ENCODE peak calls at places on chromosomes 16 and 17, in seven cellular contexts. I, Q, N, H, P, S and V are unnamed samples.

GRCh38 chr16:28603381-28604185 is 6.3 kb downstream of the SULT1A1 start:
- DNase-seq in I (peak), Q (no peak), N (no peak), H (no peak), P (no peak), S (no peak), V (no peak)

GRCh38 chr16:49639739-49640388 is 216.0 kb downstream of the ZNF423 start:
- DNase-seq in I (peak), Q (peak), N (no peak), H (no peak), P (peak), S (peak), V (no peak)

GRCh38 chr17:81500026-81500425 is 12.6 kb downstream of the ACTG1 start:
- DNase-seq in I (no peak), Q (no peak), N (no peak), H (peak), P (no peak), S (no peak), V (no peak)

GRCh38 chr17:7108981-7109380 is 5.6 kb downstream of the ASGR2 start:
- DNase-seq in I (no peak), Q (no peak), N (no peak), H (no peak), P (no peak), S (no peak), V (no peak)

GRCh38 chr16:67236551-67237395 is 9.8 kb downstream of the TMEM208 start:
- DNase-seq in I (peak), Q (no peak), N (peak), H (peak), P (no peak), S (peak), V (peak)

GRCh38 chr17:72618018-72618509 is 474.4 kb downstream of the SLC39A11 start:
- DNase-seq in I (no peak), Q (no peak), N (peak), H (no peak), P (no peak), S (no peak), V (peak)

GRCh38 chr17:60163108-60163784 is 13.5 kb downstream of the CA4 start:
- DNase-seq in I (no peak), Q (no peak), N (no peak), H (no peak), P (no peak), S (no peak), V (no peak)

GRCh38 chr17:81348097-81349055 is 46.9 kb upstream of the BAHCC1 start:
- DNase-seq in I (no peak), Q (no peak), N (no peak), H (no peak), P (no peak), S (no peak), V (no peak)

GRCh38 chr17:40063034-40063765 is 435 bp downstream of the THRA start:
- DNase-seq in I (peak), Q (peak), N (no peak), H (no peak), P (no peak), S (peak), V (no peak)

GRCh38 chr17:82489117-82489516 is 30.4 kb upstream of the FOXK2 start:
- DNase-seq in I (peak), Q (no peak), N (no peak), H (peak), P (peak), S (no peak), V (no peak)

GRCh38 chr17:3316836-3317235 is 18.7 kb upstream of the OR3A1 start:
- DNase-seq in I (no peak), Q (no peak), N (no peak), H (no peak), P (no peak), S (no peak), V (no peak)

GRCh38 chr17:27540300-27541105 is 84.3 kb downstream of the KSR1 start:
- DNase-seq in I (peak), Q (peak), N (no peak), H (peak), P (peak), S (no peak), V (no peak)

GRCh38 chr17:81925860-81926450 is 1.6 kb downstream of the MAFG start:
- DNase-seq in I (no peak), Q (no peak), N (no peak), H (no peak), P (no peak), S (no peak), V (no peak)

GRCh38 chr16:23362460-23363317 is 60.6 kb downstream of the SCNN1B start:
- DNase-seq in I (no peak), Q (no peak), N (no peak), H (no peak), P (no peak), S (no peak), V (no peak)

GRCh38 chr17:50161911-50162288 is 3.9 kb upstream of the SGCA start:
- DNase-seq in I (peak), Q (no peak), N (no peak), H (no peak), P (no peak), S (no peak), V (no peak)

GRCh38 chr17:1783271-1783670 is 21.4 kb downstream of the SERPINF1 start:
- DNase-seq in I (peak), Q (peak), N (no peak), H (no peak), P (no peak), S (no peak), V (no peak)